ENCODE peak calls at places on chromosomes 6 and 20, in nine cellular contexts. One of them, this sample, is unnamed.

GRCh38 chr20:59850018-59850641 is 83.3 kb downstream of the SYCP2 start:
- DNase-seq in small intestine: peak; percentile 67
- DNase-seq in NCI-H1092: no peak
- DNase-seq in LHCN-M2: peak; percentile 41
- DNase-seq in cardiac septum: no peak
- DNase-seq in Ammon's horn: peak; percentile 42
- DNase-seq in SJSA1: no peak
- DNase-seq in stimulated activated CD4-positive, alpha-beta T cell treated with anti-CD3 and anti-CD28 coated beads, Interleukin-4, amount 100 ng/mL, for 48 hours: no peak
- DNase-seq in T-helper 2 cell: no peak
- DNase-seq in this sample: peak; percentile 49

GRCh38 chr6:127618729-127619128 is 41.8 kb downstream of the C6orf58 start:
- DNase-seq in small intestine: no peak
- DNase-seq in NCI-H1092: no peak
- DNase-seq in LHCN-M2: peak; percentile 23
- DNase-seq in cardiac septum: no peak
- DNase-seq in Ammon's horn: no peak
- DNase-seq in SJSA1: no peak
- DNase-seq in stimulated activated CD4-positive, alpha-beta T cell treated with anti-CD3 and anti-CD28 coated beads, Interleukin-4, amount 100 ng/mL, for 48 hours: no peak
- DNase-seq in T-helper 2 cell: no peak
- DNase-seq in this sample: no peak

GRCh38 chr6:106574729-106575458 is 54.4 kb downstream of the RTN4IP1 start:
- DNase-seq in small intestine: no peak
- DNase-seq in NCI-H1092: no peak
- DNase-seq in LHCN-M2: peak; percentile 88
- DNase-seq in cardiac septum: no peak
- DNase-seq in Ammon's horn: peak; percentile 55
- DNase-seq in SJSA1: peak; percentile 85
- DNase-seq in stimulated activated CD4-positive, alpha-beta T cell treated with anti-CD3 and anti-CD28 coated beads, Interleukin-4, amount 100 ng/mL, for 48 hours: no peak
- DNase-seq in T-helper 2 cell: no peak
- DNase-seq in this sample: no peak

GRCh38 chr6:118083711-118084110 is 176.6 kb downstream of the SLC35F1 start:
- DNase-seq in small intestine: no peak
- DNase-seq in NCI-H1092: no peak
- DNase-seq in LHCN-M2: no peak
- DNase-seq in cardiac septum: no peak
- DNase-seq in Ammon's horn: no peak
- DNase-seq in SJSA1: no peak
- DNase-seq in stimulated activated CD4-positive, alpha-beta T cell treated with anti-CD3 and anti-CD28 coated beads, Interleukin-4, amount 100 ng/mL, for 48 hours: no peak
- DNase-seq in T-helper 2 cell: no peak
- DNase-seq in this sample: no peak

GRCh38 chr6:34888874-34889555 is at the start of gene ANKS1A:
- DNase-seq in small intestine: peak; percentile 91
- DNase-seq in NCI-H1092: peak; percentile 49
- DNase-seq in LHCN-M2: peak; percentile 32
- DNase-seq in cardiac septum: peak; percentile 96
- DNase-seq in Ammon's horn: peak; percentile 88
- DNase-seq in SJSA1: peak; percentile 69
- DNase-seq in stimulated activated CD4-positive, alpha-beta T cell treated with anti-CD3 and anti-CD28 coated beads, Interleukin-4, amount 100 ng/mL, for 48 hours: peak; percentile 80
- DNase-seq in T-helper 2 cell: peak; percentile 86
- DNase-seq in this sample: peak; percentile 60

GRCh38 chr20:22762576-22763256 is 178.3 kb upstream of the FOXA2 start:
- DNase-seq in small intestine: no peak
- DNase-seq in NCI-H1092: no peak
- DNase-seq in LHCN-M2: no peak
- DNase-seq in cardiac septum: no peak
- DNase-seq in Ammon's horn: no peak
- DNase-seq in SJSA1: no peak
- DNase-seq in stimulated activated CD4-positive, alpha-beta T cell treated with anti-CD3 and anti-CD28 coated beads, Interleukin-4, amount 100 ng/mL, for 48 hours: no peak
- DNase-seq in T-helper 2 cell: no peak
- DNase-seq in this sample: peak; percentile 36

GRCh38 chr20:34824861-34825529 is 456 bp downstream of the NCOA6 start:
- DNase-seq in small intestine: peak; percentile 48
- DNase-seq in NCI-H1092: peak; percentile 52
- DNase-seq in LHCN-M2: peak; percentile 29
- DNase-seq in cardiac septum: peak; percentile 87
- DNase-seq in Ammon's horn: peak; percentile 81
- DNase-seq in SJSA1: peak; percentile 60
- DNase-seq in stimulated activated CD4-positive, alpha-beta T cell treated with anti-CD3 and anti-CD28 coated beads, Interleukin-4, amount 100 ng/mL, for 48 hours: peak; percentile 62
- DNase-seq in T-helper 2 cell: peak; percentile 48
- DNase-seq in this sample: peak; percentile 40

GRCh38 chr6:167566711-167567141 is 241.8 kb downstream of the TTLL2 start:
- DNase-seq in small intestine: no peak
- DNase-seq in NCI-H1092: no peak
- DNase-seq in LHCN-M2: no peak
- DNase-seq in cardiac septum: peak; percentile 73
- DNase-seq in Ammon's horn: no peak
- DNase-seq in SJSA1: no peak
- DNase-seq in stimulated activated CD4-positive, alpha-beta T cell treated with anti-CD3 and anti-CD28 coated beads, Interleukin-4, amount 100 ng/mL, for 48 hours: no peak
- DNase-seq in T-helper 2 cell: no peak
- DNase-seq in this sample: no peak

GRCh38 chr6:33578588-33579011 is 1.5 kb downstream of the BAK1 start:
- DNase-seq in small intestine: peak; percentile 89
- DNase-seq in NCI-H1092: no peak
- DNase-seq in LHCN-M2: no peak
- DNase-seq in cardiac septum: no peak
- DNase-seq in Ammon's horn: no peak
- DNase-seq in SJSA1: no peak
- DNase-seq in stimulated activated CD4-positive, alpha-beta T cell treated with anti-CD3 and anti-CD28 coated beads, Interleukin-4, amount 100 ng/mL, for 48 hours: no peak
- DNase-seq in T-helper 2 cell: no peak
- DNase-seq in this sample: no peak

GRCh38 chr6:63661769-63662168 is 26.2 kb downstream of the PHF3 start:
- DNase-seq in small intestine: no peak
- DNase-seq in NCI-H1092: no peak
- DNase-seq in LHCN-M2: no peak
- DNase-seq in cardiac septum: no peak
- DNase-seq in Ammon's horn: no peak
- DNase-seq in SJSA1: no peak
- DNase-seq in stimulated activated CD4-positive, alpha-beta T cell treated with anti-CD3 and anti-CD28 coated beads, Interleukin-4, amount 100 ng/mL, for 48 hours: no peak
- DNase-seq in T-helper 2 cell: no peak
- DNase-seq in this sample: no peak

GRCh38 chr6:162974685-162975084 is 246.9 kb downstream of the PACRG start:
- DNase-seq in small intestine: no peak
- DNase-seq in NCI-H1092: no peak
- DNase-seq in LHCN-M2: no peak
- DNase-seq in cardiac septum: no peak
- DNase-seq in Ammon's horn: peak; percentile 11
- DNase-seq in SJSA1: no peak
- DNase-seq in stimulated activated CD4-positive, alpha-beta T cell treated with anti-CD3 and anti-CD28 coated beads, Interleukin-4, amount 100 ng/mL, for 48 hours: no peak
- DNase-seq in T-helper 2 cell: no peak
- DNase-seq in this sample: no peak

GRCh38 chr6:46376562-46376969 is 114.7 kb downstream of the RCAN2 start:
- DNase-seq in small intestine: no peak
- DNase-seq in NCI-H1092: no peak
- DNase-seq in LHCN-M2: no peak
- DNase-seq in cardiac septum: no peak
- DNase-seq in Ammon's horn: no peak
- DNase-seq in SJSA1: no peak
- DNase-seq in stimulated activated CD4-positive, alpha-beta T cell treated with anti-CD3 and anti-CD28 coated beads, Interleukin-4, amount 100 ng/mL, for 48 hours: no peak
- DNase-seq in T-helper 2 cell: no peak
- DNase-seq in this sample: no peak

GRCh38 chr6:75752365-75752764 is 3.3 kb downstream of the MYO6 start:
- DNase-seq in small intestine: peak; percentile 36
- DNase-seq in NCI-H1092: no peak
- DNase-seq in LHCN-M2: peak; percentile 37
- DNase-seq in cardiac septum: no peak
- DNase-seq in Ammon's horn: no peak
- DNase-seq in SJSA1: no peak
- DNase-seq in stimulated activated CD4-positive, alpha-beta T cell treated with anti-CD3 and anti-CD28 coated beads, Interleukin-4, amount 100 ng/mL, for 48 hours: no peak
- DNase-seq in T-helper 2 cell: no peak
- DNase-seq in this sample: no peak

GRCh38 chr20:12729326-12729725 is 279.4 kb upstream of the SPTLC3 start:
- DNase-seq in small intestine: no peak
- DNase-seq in NCI-H1092: no peak
- DNase-seq in LHCN-M2: no peak
- DNase-seq in cardiac septum: no peak
- DNase-seq in Ammon's horn: no peak
- DNase-seq in SJSA1: no peak
- DNase-seq in stimulated activated CD4-positive, alpha-beta T cell treated with anti-CD3 and anti-CD28 coated beads, Interleukin-4, amount 100 ng/mL, for 48 hours: no peak
- DNase-seq in T-helper 2 cell: no peak
- DNase-seq in this sample: no peak

GRCh38 chr6:24274441-24275083 is 83.3 kb downstream of the DCDC2 start:
- DNase-seq in small intestine: no peak
- DNase-seq in NCI-H1092: no peak
- DNase-seq in LHCN-M2: peak; percentile 27
- DNase-seq in cardiac septum: no peak
- DNase-seq in Ammon's horn: no peak
- DNase-seq in SJSA1: no peak
- DNase-seq in stimulated activated CD4-positive, alpha-beta T cell treated with anti-CD3 and anti-CD28 coated beads, Interleukin-4, amount 100 ng/mL, for 48 hours: no peak
- DNase-seq in T-helper 2 cell: no peak
- DNase-seq in this sample: no peak

GRCh38 chr20:49149281-49150045 is 38.7 kb downstream of the STAU1 start:
- DNase-seq in small intestine: no peak
- DNase-seq in NCI-H1092: no peak
- DNase-seq in LHCN-M2: no peak
- DNase-seq in cardiac septum: no peak
- DNase-seq in Ammon's horn: no peak
- DNase-seq in SJSA1: no peak
- DNase-seq in stimulated activated CD4-positive, alpha-beta T cell treated with anti-CD3 and anti-CD28 coated beads, Interleukin-4, amount 100 ng/mL, for 48 hours: no peak
- DNase-seq in T-helper 2 cell: no peak
- DNase-seq in this sample: no peak

GRCh38 chr6:149929422-149929821 is 6.5 kb upstream of the RAET1G start:
- DNase-seq in small intestine: no peak
- DNase-seq in NCI-H1092: no peak
- DNase-seq in LHCN-M2: no peak
- DNase-seq in cardiac septum: no peak
- DNase-seq in Ammon's horn: no peak
- DNase-seq in SJSA1: peak; percentile 35
- DNase-seq in stimulated activated CD4-positive, alpha-beta T cell treated with anti-CD3 and anti-CD28 coated beads, Interleukin-4, amount 100 ng/mL, for 48 hours: no peak
- DNase-seq in T-helper 2 cell: no peak
- DNase-seq in this sample: no peak

GRCh38 chr20:50762435-50763201 is 31.2 kb downstream of the PARD6B start:
- DNase-seq in small intestine: no peak
- DNase-seq in NCI-H1092: peak; percentile 92
- DNase-seq in LHCN-M2: peak; percentile 62
- DNase-seq in cardiac septum: peak; percentile 87
- DNase-seq in Ammon's horn: peak; percentile 83
- DNase-seq in SJSA1: peak; percentile 45
- DNase-seq in stimulated activated CD4-positive, alpha-beta T cell treated with anti-CD3 and anti-CD28 coated beads, Interleukin-4, amount 100 ng/mL, for 48 hours: no peak
- DNase-seq in T-helper 2 cell: no peak
- DNase-seq in this sample: peak; percentile 51

GRCh38 chr6:2141644-2142290 is 103.6 kb downstream of the GMDS start:
- DNase-seq in small intestine: no peak
- DNase-seq in NCI-H1092: no peak
- DNase-seq in LHCN-M2: no peak
- DNase-seq in cardiac septum: no peak
- DNase-seq in Ammon's horn: no peak
- DNase-seq in SJSA1: no peak
- DNase-seq in stimulated activated CD4-positive, alpha-beta T cell treated with anti-CD3 and anti-CD28 coated beads, Interleukin-4, amount 100 ng/mL, for 48 hours: no peak
- DNase-seq in T-helper 2 cell: no peak
- DNase-seq in this sample: no peak

GRCh38 chr6:121504227-121504626 is 68.8 kb downstream of the GJA1 start:
- DNase-seq in small intestine: no peak
- DNase-seq in NCI-H1092: no peak
- DNase-seq in LHCN-M2: peak; percentile 79
- DNase-seq in cardiac septum: no peak
- DNase-seq in Ammon's horn: no peak
- DNase-seq in SJSA1: no peak
- DNase-seq in stimulated activated CD4-positive, alpha-beta T cell treated with anti-CD3 and anti-CD28 coated beads, Interleukin-4, amount 100 ng/mL, for 48 hours: no peak
- DNase-seq in T-helper 2 cell: no peak
- DNase-seq in this sample: peak; percentile 36

GRCh38 chr6:128456510-128457244 is 63.7 kb downstream of the PTPRK start:
- DNase-seq in small intestine: no peak
- DNase-seq in NCI-H1092: no peak
- DNase-seq in LHCN-M2: no peak
- DNase-seq in cardiac septum: no peak
- DNase-seq in Ammon's horn: peak; percentile 51
- DNase-seq in SJSA1: no peak
- DNase-seq in stimulated activated CD4-positive, alpha-beta T cell treated with anti-CD3 and anti-CD28 coated beads, Interleukin-4, amount 100 ng/mL, for 48 hours: no peak
- DNase-seq in T-helper 2 cell: no peak
- DNase-seq in this sample: no peak

GRCh38 chr6:116682334-116682712 is 1.3 kb downstream of the KPNA5 start:
- DNase-seq in small intestine: peak; percentile 27
- DNase-seq in NCI-H1092: no peak
- DNase-seq in LHCN-M2: peak; percentile 43
- DNase-seq in cardiac septum: no peak
- DNase-seq in Ammon's horn: peak; percentile 57
- DNase-seq in SJSA1: no peak
- DNase-seq in stimulated activated CD4-positive, alpha-beta T cell treated with anti-CD3 and anti-CD28 coated beads, Interleukin-4, amount 100 ng/mL, for 48 hours: no peak
- DNase-seq in T-helper 2 cell: no peak
- DNase-seq in this sample: no peak

GRCh38 chr6:32167761-32168262 is 3.4 kb downstream of the EGFL8 start:
- DNase-seq in small intestine: no peak
- DNase-seq in NCI-H1092: no peak
- DNase-seq in LHCN-M2: no peak
- DNase-seq in cardiac septum: no peak
- DNase-seq in Ammon's horn: no peak
- DNase-seq in SJSA1: no peak
- DNase-seq in stimulated activated CD4-positive, alpha-beta T cell treated with anti-CD3 and anti-CD28 coated beads, Interleukin-4, amount 100 ng/mL, for 48 hours: no peak
- DNase-seq in T-helper 2 cell: no peak
- DNase-seq in this sample: no peak

GRCh38 chr6:117483004-117483644 is 650 bp downstream of the DCBLD1 start:
- DNase-seq in small intestine: peak; percentile 69
- DNase-seq in NCI-H1092: no peak
- DNase-seq in LHCN-M2: peak; percentile 63
- DNase-seq in cardiac septum: peak; percentile 77
- DNase-seq in Ammon's horn: peak; percentile 24
- DNase-seq in SJSA1: peak; percentile 64
- DNase-seq in stimulated activated CD4-positive, alpha-beta T cell treated with anti-CD3 and anti-CD28 coated beads, Interleukin-4, amount 100 ng/mL, for 48 hours: peak; percentile 15
- DNase-seq in T-helper 2 cell: no peak
- DNase-seq in this sample: peak; percentile 38

GRCh38 chr6:44451803-44452690 is 64.5 kb downstream of the CDC5L start:
- DNase-seq in small intestine: no peak
- DNase-seq in NCI-H1092: no peak
- DNase-seq in LHCN-M2: peak; percentile 69
- DNase-seq in cardiac septum: no peak
- DNase-seq in Ammon's horn: no peak
- DNase-seq in SJSA1: no peak
- DNase-seq in stimulated activated CD4-positive, alpha-beta T cell treated with anti-CD3 and anti-CD28 coated beads, Interleukin-4, amount 100 ng/mL, for 48 hours: no peak
- DNase-seq in T-helper 2 cell: no peak
- DNase-seq in this sample: no peak

GRCh38 chr6:43695078-43695966 is 7.7 kb upstream of the MRPS18A start:
- DNase-seq in small intestine: peak; percentile 90
- DNase-seq in NCI-H1092: peak; percentile 6
- DNase-seq in LHCN-M2: peak; percentile 61
- DNase-seq in cardiac septum: no peak
- DNase-seq in Ammon's horn: no peak
- DNase-seq in SJSA1: no peak
- DNase-seq in stimulated activated CD4-positive, alpha-beta T cell treated with anti-CD3 and anti-CD28 coated beads, Interleukin-4, amount 100 ng/mL, for 48 hours: no peak
- DNase-seq in T-helper 2 cell: no peak
- DNase-seq in this sample: no peak

GRCh38 chr6:82616386-82617028 is 252.9 kb downstream of the TPBG start:
- DNase-seq in small intestine: no peak
- DNase-seq in NCI-H1092: no peak
- DNase-seq in LHCN-M2: peak; percentile 5
- DNase-seq in cardiac septum: no peak
- DNase-seq in Ammon's horn: no peak
- DNase-seq in SJSA1: no peak
- DNase-seq in stimulated activated CD4-positive, alpha-beta T cell treated with anti-CD3 and anti-CD28 coated beads, Interleukin-4, amount 100 ng/mL, for 48 hours: no peak
- DNase-seq in T-helper 2 cell: no peak
- DNase-seq in this sample: no peak

GRCh38 chr20:8853805-8854338 is 215.0 kb upstream of the PLCB4 start:
- DNase-seq in small intestine: peak; percentile 62
- DNase-seq in NCI-H1092: peak; percentile 31
- DNase-seq in LHCN-M2: peak; percentile 88
- DNase-seq in cardiac septum: no peak
- DNase-seq in Ammon's horn: peak; percentile 87
- DNase-seq in SJSA1: peak; percentile 41
- DNase-seq in stimulated activated CD4-positive, alpha-beta T cell treated with anti-CD3 and anti-CD28 coated beads, Interleukin-4, amount 100 ng/mL, for 48 hours: no peak
- DNase-seq in T-helper 2 cell: no peak
- DNase-seq in this sample: peak; percentile 70

GRCh38 chr20:24993337-24994185 is 1.0 kb upstream of the APMAP start:
- DNase-seq in small intestine: peak; percentile 54
- DNase-seq in NCI-H1092: peak; percentile 24
- DNase-seq in LHCN-M2: peak; percentile 69
- DNase-seq in cardiac septum: no peak
- DNase-seq in Ammon's horn: peak; percentile 49
- DNase-seq in SJSA1: peak; percentile 21
- DNase-seq in stimulated activated CD4-positive, alpha-beta T cell treated with anti-CD3 and anti-CD28 coated beads, Interleukin-4, amount 100 ng/mL, for 48 hours: no peak
- DNase-seq in T-helper 2 cell: no peak
- DNase-seq in this sample: peak; percentile 71

GRCh38 chr6:31776563-31776960 is 566 bp downstream of the VWA7 start:
- DNase-seq in small intestine: no peak
- DNase-seq in NCI-H1092: no peak
- DNase-seq in LHCN-M2: no peak
- DNase-seq in cardiac septum: no peak
- DNase-seq in Ammon's horn: no peak
- DNase-seq in SJSA1: no peak
- DNase-seq in stimulated activated CD4-positive, alpha-beta T cell treated with anti-CD3 and anti-CD28 coated beads, Interleukin-4, amount 100 ng/mL, for 48 hours: no peak
- DNase-seq in T-helper 2 cell: no peak
- DNase-seq in this sample: peak; percentile 24

GRCh38 chr6:9540126-9540525 is 874.7 kb downstream of the TFAP2A start:
- DNase-seq in small intestine: no peak
- DNase-seq in NCI-H1092: no peak
- DNase-seq in LHCN-M2: no peak
- DNase-seq in cardiac septum: no peak
- DNase-seq in Ammon's horn: no peak
- DNase-seq in SJSA1: no peak
- DNase-seq in stimulated activated CD4-positive, alpha-beta T cell treated with anti-CD3 and anti-CD28 coated beads, Interleukin-4, amount 100 ng/mL, for 48 hours: no peak
- DNase-seq in T-helper 2 cell: no peak
- DNase-seq in this sample: no peak